ENCODE peak calls at places on chromosomes 1 and 21, in five cellular contexts. One of them, this sample, is unnamed.

GRCh38 chr1:172795741-172796140 is 136.8 kb downstream of the FASLG start:
- DNase-seq in cardiac fibroblast: no peak
- DNase-seq in brain microvascular endothelial cell: no peak
- DNase-seq in A549: no peak
- DNase-seq in ACHN: no peak
- DNase-seq in this sample: no peak

GRCh38 chr1:56965191-56965590 is 624 bp downstream of the C8B start:
- DNase-seq in cardiac fibroblast: no peak
- DNase-seq in brain microvascular endothelial cell: no peak
- DNase-seq in A549: no peak
- DNase-seq in ACHN: no peak
- DNase-seq in this sample: no peak

GRCh38 chr1:220691039-220691684 is 999 bp downstream of the C1orf115 start:
- DNase-seq in ACHN: no peak
- DNase-seq in cardiac fibroblast: no peak
- DNase-seq in A549: no peak
- DNase-seq in brain microvascular endothelial cell: no peak
- DNase-seq in this sample: no peak

GRCh38 chr1:46030876-46031660 is 101.4 kb downstream of the PIK3R3 start:
- DNase-seq in ACHN: no peak
- DNase-seq in A549: no peak
- DNase-seq in brain microvascular endothelial cell: peak
- DNase-seq in cardiac fibroblast: peak
- DNase-seq in this sample: no peak

GRCh38 chr1:23216771-23217420 is 406 bp downstream of the HTR1D start:
- DNase-seq in ACHN: no peak
- DNase-seq in A549: no peak
- DNase-seq in brain microvascular endothelial cell: no peak
- DNase-seq in cardiac fibroblast: no peak
- DNase-seq in this sample: no peak

GRCh38 chr1:205632374-205633169 is 761 bp upstream of the ELK4 start:
- DNase-seq in cardiac fibroblast: no peak
- DNase-seq in A549: no peak
- DNase-seq in brain microvascular endothelial cell: no peak
- DNase-seq in ACHN: peak
- DNase-seq in this sample: no peak

GRCh38 chr1:71706030-71706671 is 576.2 kb downstream of the NEGR1 start:
- DNase-seq in brain microvascular endothelial cell: no peak
- DNase-seq in ACHN: no peak
- DNase-seq in cardiac fibroblast: no peak
- DNase-seq in A549: no peak
- DNase-seq in this sample: peak

GRCh38 chr1:190170321-190170720 is 307.3 kb downstream of the BRINP3 start:
- DNase-seq in brain microvascular endothelial cell: no peak
- DNase-seq in ACHN: no peak
- DNase-seq in cardiac fibroblast: peak
- DNase-seq in A549: no peak
- DNase-seq in this sample: no peak

GRCh38 chr1:27755286-27755685 is 17.7 kb upstream of the STX12 start:
- DNase-seq in brain microvascular endothelial cell: no peak
- DNase-seq in ACHN: no peak
- DNase-seq in cardiac fibroblast: no peak
- DNase-seq in A549: no peak
- DNase-seq in this sample: no peak

GRCh38 chr21:46081862-46082637 is 15.9 kb upstream of the COL6A2 start:
- DNase-seq in cardiac fibroblast: no peak
- DNase-seq in A549: no peak
- DNase-seq in brain microvascular endothelial cell: no peak
- DNase-seq in ACHN: no peak
- DNase-seq in this sample: no peak

GRCh38 chr1:159580340-159580739 is 7.3 kb upstream of the APCS start:
- DNase-seq in brain microvascular endothelial cell: no peak
- DNase-seq in cardiac fibroblast: no peak
- DNase-seq in A549: no peak
- DNase-seq in ACHN: no peak
- DNase-seq in this sample: peak

GRCh38 chr1:160942926-160943325 is 11.7 kb downstream of the ITLN2 start:
- DNase-seq in brain microvascular endothelial cell: no peak
- DNase-seq in cardiac fibroblast: no peak
- DNase-seq in A549: peak
- DNase-seq in ACHN: peak
- DNase-seq in this sample: no peak

This sample was measured in GM12865.